ENCODE peak calls at places on chromosomes 13 and 19, in four cellular contexts. G is HCT116, I is HepG2, P is K562. D is an unnamed sample.

GRCh38 chr13:36102721-36103120 is 28.5 kb downstream of the DCLK1 start:
- DNase-seq in G (no peak), I (no peak), P (no peak), D (no peak)

GRCh38 chr13:51000576-51001260 is 91.1 kb downstream of the RNASEH2B start:
- DNase-seq in P (no peak), I (no peak), G (no peak), D (no peak)

GRCh38 chr19:5661483-5661882 is 18.8 kb downstream of the MICOS13 start:
- DNase-seq in G (no peak), P (no peak), I (no peak), D (no peak)

GRCh38 chr19:11721681-11722080 is 17.1 kb downstream of the ZNF823 start:
- DNase-seq in P (no peak), G (no peak), I (no peak), D (no peak)

GRCh38 chr13:75101997-75102720 is 379.8 kb downstream of the TBC1D4 start:
- DNase-seq in G (no peak), I (no peak), P (no peak), D (no peak)

GRCh38 chr13:31227870-31228269 is 28.1 kb downstream of the B3GLCT start:
- DNase-seq in I (no peak), G (no peak), P (no peak), D (no peak)

GRCh38 chr13:109345433-109345941 is 440.9 kb downstream of the IRS2 start:
- DNase-seq in P (no peak), I (no peak), G (no peak), D (no peak)

GRCh38 chr19:16370671-16371391 is 46.2 kb downstream of the KLF2 start:
- DNase-seq in G (no peak), P (no peak), I (no peak), D (no peak)

GRCh38 chr19:2631213-2631821 is 71.2 kb downstream of the GNG7 start:
- DNase-seq in P (peak), G (no peak), I (no peak), D (no peak)

GRCh38 chr13:44690376-44690775 is 114.2 kb upstream of the TSC22D1 start:
- DNase-seq in G (no peak), I (no peak), P (no peak), D (no peak)

GRCh38 chr19:38684078-38684861 is 36.8 kb downstream of the ACTN4 start:
- DNase-seq in G (peak), P (peak), I (no peak), D (no peak)

GRCh38 chr19:28469544-28469943 is 743.4 kb downstream of the UQCRFS1 start:
- DNase-seq in P (no peak), I (no peak), G (no peak), D (no peak)

GRCh38 chr13:79194272-79194671 is 211.8 kb downstream of the RBM26 start:
- DNase-seq in I (no peak), G (no peak), P (no peak), D (peak)

GRCh38 chr13:33279898-33280549 is 5.5 kb downstream of the STARD13 start:
- DNase-seq in I (peak), G (no peak), P (no peak), D (no peak)

GRCh38 chr19:55694656-55695491 is 19.8 kb downstream of the EPN1 start:
- DNase-seq in I (no peak), G (no peak), P (no peak), D (no peak)

GRCh38 chr13:114031631-114032030 is 57.8 kb upstream of the C13orf46 start:
- DNase-seq in I (no peak), P (no peak), G (no peak), D (no peak)

GRCh38 chr19:33394006-33394722 is 20.7 kb downstream of the CEBPG start:
- DNase-seq in P (no peak), G (no peak), I (peak), D (no peak)

GRCh38 chr13:92972751-92973150 is 253.9 kb upstream of the GPC6 start:
- DNase-seq in I (no peak), G (no peak), P (no peak), D (no peak)

GRCh38 chr19:52638601-52639000 is 446 bp upstream of the ZNF83 start:
- DNase-seq in P (peak), G (no peak), I (no peak), D (no peak)

GRCh38 chr19:20482721-20483120 is 82.9 kb downstream of the ZNF737 start:
- DNase-seq in P (no peak), I (no peak), G (no peak), D (no peak)

GRCh38 chr13:77751513-77752456 is 54.3 kb downstream of the SLAIN1 start:
- DNase-seq in I (peak), P (peak), G (peak), D (peak)

GRCh38 chr13:90868321-90868920 is 479.1 kb upstream of the MIR17HG start:
- DNase-seq in I (peak), P (peak), G (peak), D (no peak)

GRCh38 chr13:107625648-107626047 is 589.7 kb downstream of the LIG4 start:
- DNase-seq in P (no peak), I (no peak), G (no peak), D (no peak)
- TF ChIP-seq ZBTB33 in P (no peak), I (no peak), G (no peak), D (no peak)

GRCh38 chr19:40512473-40513344 is 45.9 kb downstream of the SPTBN4 start:
- DNase-seq in P (no peak), G (no peak), I (no peak), D (no peak)
- TF ChIP-seq SRF in P (no peak), G (no peak), I (no peak), D (no peak)

DNA sequence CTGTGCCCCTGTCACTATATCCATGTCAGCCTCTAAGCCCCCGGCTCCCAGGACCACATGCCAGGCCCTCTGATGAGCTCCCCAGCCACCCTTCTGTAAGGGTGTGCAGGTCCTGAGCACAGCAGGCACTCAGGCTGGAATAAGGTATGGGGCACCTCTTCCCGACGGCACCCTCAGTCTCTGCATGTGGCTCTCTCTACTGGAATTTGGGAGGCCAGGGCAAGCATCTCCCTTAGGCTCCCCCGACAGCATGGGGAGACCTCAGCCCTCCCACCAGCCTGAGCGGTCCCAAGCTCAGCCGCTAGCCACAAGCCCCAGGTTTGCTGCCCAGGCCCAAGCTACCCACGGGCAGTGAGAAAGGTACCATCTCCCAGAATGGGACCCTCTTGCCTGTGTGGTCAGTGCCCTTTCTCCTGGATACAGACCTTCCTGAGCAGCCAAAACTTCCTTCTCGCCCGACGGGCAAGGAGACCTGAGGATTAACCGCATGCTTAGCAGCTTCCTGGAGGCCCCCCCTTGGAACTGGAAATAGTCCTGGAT is 22.5 kb upstream of the C19orf12 start:
- DNase-seq in G (no peak), P (no peak), I (no peak), D (no peak)
- TF ChIP-seq ZBTB33 in G (no peak), P (no peak), I (no peak), D (no peak)

GRCh38 chr19:4359627-4360000 is 16.3 kb downstream of the MPND start:
- DNase-seq in P (no peak), G (no peak), I (no peak), D (no peak)

GRCh38 chr19:4358709-4359626 is 15.6 kb downstream of the MPND start:
- DNase-seq in P (no peak), G (no peak), I (no peak), D (no peak)

GRCh38 chr19:4354897-4355296 is 11.5 kb downstream of the MPND start:
- DNase-seq in I (no peak), P (no peak), G (no peak), D (no peak)

GRCh38 chr19:4357921-4358326 is 14.6 kb downstream of the MPND start:
- DNase-seq in G (no peak), P (no peak), I (no peak), D (no peak)

DNA sequence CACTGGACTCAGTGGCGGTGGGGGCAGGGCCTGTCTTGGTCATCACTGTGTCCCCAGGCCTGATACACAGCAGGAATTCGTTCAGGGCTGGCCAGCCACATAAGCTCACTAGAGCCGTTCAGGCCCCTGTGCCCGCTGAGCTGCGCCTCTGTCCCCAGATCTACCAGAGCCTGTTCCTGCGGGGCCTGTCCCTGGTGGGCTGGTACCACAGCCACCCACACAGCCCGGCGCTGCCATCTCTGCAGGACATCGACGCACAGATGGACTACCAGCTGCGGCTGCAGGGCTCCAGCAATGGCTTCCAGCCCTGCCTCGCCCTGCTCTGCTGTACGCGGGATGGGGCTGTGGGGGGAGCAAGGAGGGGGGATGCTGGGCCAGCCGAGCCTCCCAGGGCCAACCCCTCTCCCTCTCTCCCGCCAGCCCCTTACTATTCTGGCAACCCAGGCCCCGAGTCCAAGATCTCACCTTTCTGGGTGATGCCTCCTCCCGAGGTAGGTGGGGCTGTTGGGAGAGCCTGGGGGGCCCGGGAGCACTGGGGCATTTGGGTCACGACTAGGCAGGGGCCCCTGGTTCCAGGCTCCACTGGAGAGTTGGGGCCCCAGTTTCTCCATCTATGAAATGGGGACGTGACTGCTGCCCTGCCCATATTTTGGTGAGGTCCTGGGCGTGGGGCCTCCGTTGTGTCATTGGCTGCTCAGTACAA is 13.9 kb downstream of the MPND start:
- DNase-seq in P (no peak), G (no peak), I (no peak), D (no peak)
- TF ChIP-seq SRF in P (no peak), G (no peak), I (no peak), D (no peak)

DNA sequence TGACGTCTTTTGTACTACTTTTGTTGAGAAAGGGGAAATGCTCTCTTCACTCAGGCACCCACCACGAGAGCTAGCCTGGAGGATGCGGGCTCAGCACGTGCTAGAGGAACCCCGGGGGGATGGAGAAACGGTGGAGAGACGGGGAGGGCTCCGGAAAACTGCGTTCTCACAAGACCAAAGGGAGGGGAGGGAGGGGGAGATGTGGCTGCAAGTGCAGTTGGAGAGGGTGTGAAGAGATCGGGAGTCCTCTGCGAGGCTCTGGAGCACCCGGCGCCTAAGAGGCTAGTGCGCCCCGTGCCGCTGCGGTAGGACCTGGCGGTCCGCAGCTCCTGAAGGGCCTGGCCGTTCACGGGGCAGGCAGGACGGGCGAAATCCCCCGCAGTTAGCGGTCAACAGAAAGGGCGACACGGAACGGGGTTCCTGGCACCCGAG is 43.4 kb upstream of the XPO4 start:
- DNase-seq in I (no peak), P (no peak), G (no peak), D (no peak)
- TF ChIP-seq ZBTB33 in I (no peak), P (no peak), G (no peak), D (no peak)

GRCh38 chr19:50838239-50838638 is 4.9 kb upstream of the KLK15 start:
- DNase-seq in P (peak), G (peak), I (no peak), D (peak)
- TF ChIP-seq SRF in P (no peak), G (no peak), I (no peak), D (no peak)

DNA sequence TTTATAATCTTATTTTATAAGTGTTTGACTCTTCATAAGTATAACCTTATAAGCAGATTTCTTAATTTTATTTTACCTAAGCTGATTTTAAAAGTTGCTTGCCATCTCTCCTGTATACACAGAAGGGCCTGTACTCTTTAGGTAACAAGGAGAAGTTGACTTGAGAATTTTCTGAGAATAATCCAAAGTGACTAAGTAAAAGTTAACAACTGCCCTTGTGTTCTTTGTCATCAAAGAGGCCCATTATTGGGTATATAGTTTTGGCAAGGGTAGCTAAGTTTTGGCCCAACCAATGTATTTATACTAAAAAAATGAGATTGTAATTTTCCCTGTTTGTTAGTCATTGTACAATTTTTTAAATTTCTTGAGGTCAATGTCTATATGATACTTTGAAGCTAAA is 3.2 kb downstream of the LCP1 start:
- DNase-seq in I (no peak), P (no peak), G (no peak), D (no peak)
- TF ChIP-seq ZBTB33 in I (no peak), P (no peak), G (no peak), D (no peak)

GRCh38 chr13:89827552-89827951 is 1519.9 kb upstream of the MIR17HG start:
- DNase-seq in G (no peak), P (no peak), I (no peak), D (no peak)
- TF ChIP-seq SRF in G (no peak), P (no peak), I (no peak), D (no peak)

GRCh38 chr19:54158812-54159351 is 639 bp downstream of the LENG1 start:
- DNase-seq in P (peak), I (no peak), G (no peak), D (no peak)
- TF ChIP-seq ZBTB33 in P (no peak), I (no peak), G (no peak), D (no peak)

DNA sequence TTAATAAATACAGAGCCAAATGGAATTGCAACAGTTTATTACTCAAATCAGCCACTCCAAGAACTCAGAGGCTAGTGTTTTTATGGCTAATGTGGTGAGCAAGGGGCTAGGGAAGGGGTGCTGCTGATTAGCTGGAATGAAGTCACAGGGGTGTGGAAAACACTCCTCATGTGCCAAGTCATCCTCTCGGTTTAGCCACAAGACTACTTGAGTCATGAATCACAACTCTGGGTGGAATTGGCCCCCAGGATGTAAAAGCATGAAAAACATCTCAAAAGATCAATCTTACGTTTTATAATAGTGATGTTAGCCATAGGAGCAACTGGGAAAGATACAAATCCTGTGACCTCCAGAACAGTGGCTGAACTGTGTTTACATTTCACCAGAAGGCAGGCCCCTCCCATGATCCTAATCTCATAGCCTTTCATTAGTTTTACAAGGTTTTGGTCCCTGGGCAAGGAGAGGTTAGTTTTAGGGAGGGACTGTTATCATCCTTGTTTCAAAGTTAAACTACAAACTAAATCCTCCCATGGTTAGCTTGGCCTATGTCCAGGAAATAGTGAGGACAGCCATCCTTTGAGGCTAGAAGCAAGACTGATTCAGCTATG is 2020.1 kb upstream of the PCDH20 start:
- DNase-seq in G (peak), I (no peak), P (no peak), D (no peak)
- TF ChIP-seq SRF in G (no peak), I (no peak), P (no peak), D (no peak)

D was measured in GM12878.